ENCODE peak calls at places on chromosomes 3 and 15, in nine cellular contexts. W is GM12865, F is tibial artery, P is AG04450, T is progenitor cell of endocrine pancreas, S is right lobe of liver, C is cardiac fibroblast, X is cardiac muscle cell, L is HFF-Myc. A is an unnamed sample.

GRCh38 chr3:138944842-138945645 is 1.9 kb downstream of the FOXL2 start:
- DNase-seq in P (no peak), T (peak), C (no peak), W (no peak), L (no peak), S (no peak), F (no peak), X (no peak), A (peak)

GRCh38 chr3:24034464-24034863 is 89.4 kb downstream of the NR1D2 start:
- DNase-seq in C (no peak), F (no peak), L (no peak), S (no peak), T (no peak), W (no peak), X (peak), P (no peak), A (no peak)

GRCh38 chr3:146967786-146968185 is 362.6 kb upstream of the PLSCR5 start:
- DNase-seq in C (no peak), P (no peak), X (peak), W (no peak), S (no peak), F (no peak), L (no peak), T (no peak), A (no peak)

GRCh38 chr3:87509401-87509800 is 233.0 kb upstream of the POU1F1 start:
- DNase-seq in L (no peak), X (no peak), W (no peak), T (no peak), S (no peak), P (no peak), F (no peak), C (no peak), A (no peak)

GRCh38 chr3:31307131-31307785 is 225.5 kb upstream of the STT3B start:
- DNase-seq in P (no peak), C (peak), F (no peak), L (no peak), W (no peak), T (no peak), X (peak), S (no peak), A (no peak)

GRCh38 chr3:125326957-125327356 is 48.2 kb downstream of the ZNF148 start:
- DNase-seq in C (no peak), L (no peak), F (no peak), W (no peak), X (no peak), P (no peak), S (no peak), T (no peak), A (no peak)

GRCh38 chr15:49987198-49987785 is 131.7 kb downstream of the ATP8B4 start:
- DNase-seq in L (no peak), S (no peak), X (peak), C (peak), F (no peak), W (no peak), P (no peak), T (no peak), A (no peak)

GRCh38 chr3:127215714-127216414 is 22.9 kb downstream of the PRR23E start:
- DNase-seq in W (peak), X (no peak), T (no peak), F (no peak), S (no peak), P (no peak), C (no peak), L (no peak), A (peak)

GRCh38 chr3:172080503-172080902 is 41.1 kb downstream of the FNDC3B start:
- DNase-seq in X (no peak), P (no peak), W (no peak), T (no peak), C (no peak), L (no peak), S (peak), F (no peak), A (no peak)

GRCh38 chr3:33299395-33300081 is 22.3 kb downstream of the FBXL2 start:
- DNase-seq in W (no peak), F (no peak), P (no peak), X (peak), S (no peak), L (no peak), C (peak), T (no peak), A (no peak)
- TF ChIP-seq CTCF in W (no peak), F (no peak), P (no peak), X (no peak), S (no peak), L (no peak), C (no peak), T (no peak), A (no peak)

GRCh38 chr3:11059799-11060115 is 67.2 kb downstream of the SLC6A1 start:
- DNase-seq in W (no peak), S (no peak), L (no peak), T (no peak), F (no peak), P (no peak), C (no peak), X (no peak), A (no peak)
- TF ChIP-seq CTCF in W (no peak), S (no peak), L (no peak), T (peak), F (no peak), P (no peak), C (no peak), X (no peak), A (peak)

DNA sequence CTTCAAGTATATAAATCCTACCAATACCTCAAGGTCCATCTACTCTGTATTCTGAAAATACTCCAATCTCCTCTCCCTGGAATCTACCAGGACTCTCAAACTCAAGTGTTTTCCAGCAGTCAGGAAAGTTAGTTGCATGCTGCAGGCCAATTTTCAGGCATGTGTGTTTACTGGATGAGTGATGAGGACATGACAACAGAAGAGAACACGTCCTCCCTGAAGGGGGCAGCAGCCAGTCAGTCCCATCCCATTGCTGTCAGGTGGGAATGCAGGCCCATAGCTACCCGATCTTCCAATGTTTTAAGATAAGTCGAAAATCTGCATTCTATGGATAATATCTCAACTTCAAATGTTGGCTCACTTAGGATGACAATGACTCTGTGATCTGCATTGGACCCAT is 496.2 kb downstream of the FHIT start:
- DNase-seq in L (no peak), P (no peak), X (no peak), C (no peak), W (peak), F (no peak), S (no peak), T (no peak), A (peak)
- TF ChIP-seq CTCF in L (no peak), P (no peak), X (no peak), C (no peak), W (peak), F (no peak), S (peak), T (peak), A (peak)

GRCh38 chr3:165210132-165210531 is 13.9 kb upstream of the SLITRK3 start:
- DNase-seq in T (no peak), P (no peak), F (no peak), W (no peak), C (no peak), L (no peak), S (no peak), X (no peak), A (no peak)
- TF ChIP-seq CTCF in T (peak), P (peak), F (no peak), W (peak), C (peak), L (no peak), S (peak), X (peak), A (peak)

GRCh38 chr3:43726511-43726910 is 35.8 kb downstream of the ABHD5 start:
- DNase-seq in L (no peak), F (no peak), X (peak), P (no peak), W (no peak), S (no peak), T (no peak), C (peak), A (no peak)

GRCh38 chr3:43727930-43728329 is 37.2 kb downstream of the ABHD5 start:
- DNase-seq in S (no peak), W (no peak), L (no peak), T (no peak), X (peak), C (peak), P (no peak), F (no peak), A (no peak)

GRCh38 chr3:43729707-43730399 is 39.1 kb downstream of the ABHD5 start:
- DNase-seq in P (no peak), X (no peak), S (no peak), L (no peak), W (no peak), F (no peak), C (no peak), T (no peak), A (no peak)

GRCh38 chr3:43728476-43728875 is 37.7 kb downstream of the ABHD5 start:
- DNase-seq in C (no peak), F (no peak), S (no peak), L (no peak), P (no peak), X (no peak), W (no peak), T (no peak), A (no peak)

GRCh38 chr3:43728947-43729346 is 38.2 kb downstream of the ABHD5 start:
- DNase-seq in L (no peak), T (no peak), F (no peak), S (no peak), X (no peak), P (no peak), W (no peak), C (no peak), A (no peak)
- TF ChIP-seq CTCF in L (no peak), T (no peak), F (no peak), S (no peak), X (no peak), P (no peak), W (no peak), C (no peak), A (no peak)

GRCh38 chr3:33789183-33789954 is 9.1 kb upstream of the PDCD6IP start:
- DNase-seq in P (no peak), X (no peak), S (no peak), W (no peak), F (no peak), L (no peak), T (no peak), C (no peak), A (no peak)

GRCh38 chr3:33790091-33790490 is 8.3 kb upstream of the PDCD6IP start:
- DNase-seq in X (no peak), T (no peak), C (no peak), W (no peak), L (no peak), F (no peak), P (no peak), S (no peak), A (no peak)

GRCh38 chr3:33787328-33788009 is 11.0 kb upstream of the PDCD6IP start:
- DNase-seq in F (peak), X (peak), T (peak), L (no peak), S (peak), C (peak), W (peak), P (peak), A (peak)

GRCh38 chr3:33791477-33792166 is 6.8 kb upstream of the PDCD6IP start:
- DNase-seq in F (peak), T (no peak), W (peak), X (no peak), L (no peak), C (peak), P (no peak), S (no peak), A (no peak)

DNA sequence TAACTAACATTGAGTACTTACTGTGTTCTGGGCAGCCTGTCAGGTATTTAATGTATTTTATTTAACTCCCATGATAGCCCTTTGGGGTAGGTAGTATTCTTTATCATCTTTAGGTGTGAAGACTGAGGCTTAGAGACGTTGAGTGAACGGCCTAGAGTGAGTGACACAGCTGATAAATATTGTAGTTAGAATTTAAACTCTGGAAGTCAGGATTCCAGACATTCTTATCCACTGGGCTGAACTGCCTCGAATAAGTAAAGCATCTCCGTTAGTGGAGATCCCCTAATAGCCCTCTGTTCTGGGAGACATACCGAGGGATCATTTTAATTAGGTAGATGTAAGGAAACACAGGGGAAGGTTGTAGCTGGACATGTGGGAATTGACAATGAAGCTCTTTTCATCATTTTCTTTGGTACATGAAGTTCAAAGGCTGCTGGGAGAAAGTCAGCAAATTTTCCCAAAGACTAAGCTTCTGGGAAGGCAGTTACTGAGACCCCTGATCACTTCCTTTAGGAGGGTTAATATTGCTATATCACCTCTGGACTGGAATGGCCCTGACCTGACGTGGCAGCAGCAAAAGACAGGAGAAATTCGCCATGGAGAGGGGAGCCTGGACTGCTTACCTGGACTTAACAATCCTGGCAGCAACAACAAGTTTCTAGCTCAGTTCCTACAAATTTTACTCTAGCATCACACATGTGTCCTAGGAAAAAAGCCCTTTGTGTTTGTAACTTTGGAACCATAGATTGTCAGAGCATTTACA is 11.7 kb upstream of the PDCD6IP start:
- DNase-seq in L (no peak), C (no peak), T (no peak), F (no peak), S (no peak), W (no peak), X (no peak), P (no peak), A (no peak)
- TF ChIP-seq CTCF in L (no peak), C (no peak), T (no peak), F (no peak), S (no peak), W (no peak), X (no peak), P (no peak), A (no peak)

A was measured in glutamatergic neuron.